ENCODE peak calls at places on chromosomes 2 and 18, in seven cellular contexts. J is stomach; H is IMR-90; R is HFF-Myc; U is cardiac fibroblast; K is neuronal stem cell; A is CD4-positive, CD25-positive, alpha-beta regulatory T cell. M is an unnamed sample.

GRCh38 chr18:79246309-79247108 is 149.2 kb upstream of the NFATC1 start:
- DNase-seq in J (peak; percentile 73), H (peak; percentile 73), R (peak; percentile 36), U (peak; percentile 78), K (peak; percentile 68), A (peak; percentile 66), M (peak; percentile 76)

GRCh38 chr2:149733936-149734685 is 146.5 kb upstream of the MMADHC start:
- DNase-seq in J (no peak), H (peak; percentile 48), R (no peak), U (peak; percentile 86), K (no peak), A (no peak), M (no peak)

GRCh38 chr2:85536479-85536878 is 2.5 kb upstream of the MAT2A start:
- DNase-seq in J (no peak), H (peak; percentile 89), R (peak; percentile 72), U (peak; percentile 74), K (no peak), A (no peak), M (no peak)

GRCh38 chr18:12338382-12338781 is 30.3 kb downstream of the TUBB6 start:
- DNase-seq in J (no peak), H (no peak), R (no peak), U (no peak), K (no peak), A (no peak), M (no peak)

GRCh38 chr2:55010149-55010591 is 40.1 kb downstream of the RTN4 start:
- DNase-seq in J (peak; percentile 65), H (peak; percentile 34), R (peak; percentile 52), U (peak; percentile 56), K (no peak), A (peak; percentile 70), M (no peak)

GRCh38 chr2:218019411-218020060 is 16.7 kb upstream of the TNS1 start:
- DNase-seq in J (no peak), H (no peak), R (no peak), U (no peak), K (no peak), A (no peak), M (peak; percentile 19)

GRCh38 chr18:44079602-44080001 is 601.1 kb upstream of the SETBP1 start:
- DNase-seq in J (no peak), H (peak; percentile 70), R (peak; percentile 46), U (peak; percentile 88), K (no peak), A (no peak), M (no peak)

GRCh38 chr2:37856101-37856751 is 68.9 kb upstream of the RMDN2 start:
- DNase-seq in J (no peak), H (no peak), R (no peak), U (peak; percentile 44), K (no peak), A (no peak), M (no peak)

GRCh38 chr2:96260404-96261260 is 5.2 kb downstream of the TMEM127 start:
- DNase-seq in J (peak; percentile 70), H (peak; percentile 92), R (peak; percentile 81), U (peak; percentile 88), K (no peak), A (peak; percentile 37), M (no peak)
- H3K4me3 ChIP-seq in J (peak overlapping the region; percentile 24), H (no peak overlapping the region), R (no peak overlapping the region), U (no peak overlapping the region), K (no peak overlapping the region), A (no peak overlapping the region), M (no peak overlapping the region)

GRCh38 chr2:5697554-5697953 is 5.4 kb downstream of the SOX11 start:
- DNase-seq in J (no peak), H (no peak), R (no peak), U (no peak), K (no peak), A (no peak), M (no peak)
- H3K4me3 ChIP-seq in J (peak overlapping the region; percentile 55), H (peak overlapping the region; percentile 79), R (peak overlapping the region; percentile 55), U (no peak overlapping the region), K (peak overlapping the region; percentile 71), A (no peak overlapping the region), M (no peak overlapping the region)

GRCh38 chr2:9230881-9231280 is 24.3 kb downstream of the ASAP2 start:
- DNase-seq in J (no peak), H (no peak), R (no peak), U (no peak), K (no peak), A (no peak), M (no peak)

GRCh38 chr2:9229470-9229820 is 22.8 kb downstream of the ASAP2 start:
- DNase-seq in J (no peak), H (no peak), R (no peak), U (no peak), K (no peak), A (no peak), M (no peak)

GRCh38 chr2:9230051-9230802 is 23.6 kb downstream of the ASAP2 start:
- DNase-seq in J (no peak), H (peak; percentile 51), R (no peak), U (peak; percentile 64), K (no peak), A (no peak), M (no peak)

GRCh38 chr2:9228088-9228751 is 21.6 kb downstream of the ASAP2 start:
- DNase-seq in J (no peak), H (peak; percentile 88), R (no peak), U (peak; percentile 77), K (no peak), A (no peak), M (no peak)

GRCh38 chr2:9228781-9229469 is 22.3 kb downstream of the ASAP2 start:
- DNase-seq in J (no peak), H (no peak), R (no peak), U (no peak), K (no peak), A (no peak), M (no peak)
- H3K4me3 ChIP-seq in J (no peak overlapping the region), H (no peak overlapping the region), R (no peak overlapping the region), U (no peak overlapping the region), K (no peak overlapping the region), A (no peak overlapping the region), M (no peak overlapping the region)

GRCh38 chr2:197576631-197577030 is 60.8 kb downstream of the MOB4 start:
- DNase-seq in J (no peak), H (peak; percentile 40), R (no peak), U (peak; percentile 86), K (no peak), A (no peak), M (no peak)
- H3K4me3 ChIP-seq in J (no peak overlapping the region), H (no peak overlapping the region), R (no peak overlapping the region), U (no peak overlapping the region), K (no peak overlapping the region), A (no peak overlapping the region), M (no peak overlapping the region)

DNA sequence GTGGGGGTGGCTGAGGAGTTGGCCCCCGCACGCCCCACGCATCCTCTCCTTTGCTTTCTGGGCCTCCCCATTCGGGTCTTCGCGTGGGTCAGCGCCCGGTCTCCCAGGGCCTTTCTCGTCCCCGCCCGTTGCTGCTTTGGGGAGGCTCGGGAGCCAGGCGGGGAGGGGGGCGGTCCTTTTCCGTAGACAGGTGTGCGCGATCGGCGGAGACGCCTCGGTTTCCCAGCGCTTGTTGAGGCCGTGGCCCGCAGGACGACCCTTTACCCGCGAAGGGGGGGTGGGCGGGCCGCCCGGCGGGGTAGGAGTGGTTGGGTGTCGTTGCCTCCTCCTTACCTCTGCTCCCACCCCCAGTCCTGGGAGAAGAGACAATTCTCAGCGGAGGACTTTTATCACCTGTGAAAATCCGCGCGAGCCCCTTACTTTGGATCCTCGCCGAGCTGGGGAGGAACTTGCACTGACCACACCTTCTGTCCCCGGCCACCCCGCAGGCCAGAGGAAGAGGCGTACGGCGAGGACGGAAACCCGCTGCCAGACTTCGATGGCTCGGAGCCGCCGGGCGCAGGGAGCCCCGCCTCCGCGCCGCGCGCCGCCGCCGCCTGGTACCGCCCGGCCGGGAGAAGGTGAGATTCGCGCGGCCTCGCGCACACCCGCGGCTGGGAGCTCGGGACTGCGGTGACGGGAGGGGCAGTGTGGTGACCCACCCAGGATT is 2.7 kb downstream of the ADCYAP1 start:
- DNase-seq in J (no peak), H (no peak), R (no peak), U (no peak), K (no peak), A (no peak), M (no peak)
- H3K4me3 ChIP-seq in J (peak overlapping the region; percentile 56), H (no peak overlapping the region), R (peak overlapping the region; percentile 5), U (peak overlapping the region; percentile 10), K (peak overlapping the region; percentile 12), A (no peak overlapping the region), M (peak overlapping the region; percentile 10)